ENCODE peak calls at places on chromosomes 12 and 14, in four cellular contexts. R is choroid plexus epithelial cell; K is CD8-positive, alpha-beta T cell; M is esophagus muscularis mucosa. Q is an unnamed sample.

GRCh38 chr14:104392396-104393198 is 187.0 kb upstream of the C14orf180 start:
- DNase-seq in R (no peak), K (no peak), M (no peak), Q (peak)

GRCh38 chr12:104694161-104694560 is 237.4 kb downstream of the CHST11 start:
- DNase-seq in R (peak), K (no peak), M (no peak), Q (no peak)

GRCh38 chr12:42130670-42131402 is 13.8 kb downstream of the GXYLT1 start:
- DNase-seq in R (peak), K (no peak), M (no peak), Q (peak)

GRCh38 chr12:116263844-116264243 is 13.6 kb downstream of the MED13L start:
- DNase-seq in R (peak), K (no peak), M (no peak), Q (no peak)

GRCh38 chr12:123478762-123479161 is 20.8 kb downstream of the SNRNP35 start:
- DNase-seq in R (peak), K (no peak), M (no peak), Q (peak)

GRCh38 chr12:72747460-72747859 is 475.3 kb downstream of the TRHDE start:
- DNase-seq in R (no peak), K (no peak), M (no peak), Q (peak)

GRCh38 chr12:110780448-110780847 is 37.8 kb upstream of the PPP1CC start:
- DNase-seq in R (no peak), K (peak), M (no peak), Q (no peak)

GRCh38 chr14:100898935-100899840 is 4.3 kb downstream of the RTL1 start:
- DNase-seq in R (peak), K (no peak), M (peak), Q (peak)

GRCh38 chr14:96538097-96538496 is 35.9 kb downstream of the PAPOLA start:
- DNase-seq in R (no peak), K (no peak), M (no peak), Q (no peak)

GRCh38 chr14:22513066-22513812 is 75.8 kb downstream of the DAD1 start:
- DNase-seq in R (no peak), K (no peak), M (no peak), Q (no peak)
- H3K4me3 ChIP-seq in R (no peak), K (peak), M (no peak), Q (no peak)

GRCh38 chr12:40198601-40199000 is 26.2 kb upstream of the LRRK2 start:
- DNase-seq in R (no peak), K (no peak), M (no peak), Q (no peak)

GRCh38 chr12:40204337-40204736 is 20.5 kb upstream of the LRRK2 start:
- DNase-seq in R (no peak), K (no peak), M (no peak), Q (no peak)

GRCh38 chr12:40207551-40207950 is 17.2 kb upstream of the LRRK2 start:
- DNase-seq in R (no peak), K (no peak), M (no peak), Q (no peak)

GRCh38 chr12:40202095-40203059 is 22.4 kb upstream of the LRRK2 start:
- DNase-seq in R (no peak), K (no peak), M (no peak), Q (no peak)

DNA sequence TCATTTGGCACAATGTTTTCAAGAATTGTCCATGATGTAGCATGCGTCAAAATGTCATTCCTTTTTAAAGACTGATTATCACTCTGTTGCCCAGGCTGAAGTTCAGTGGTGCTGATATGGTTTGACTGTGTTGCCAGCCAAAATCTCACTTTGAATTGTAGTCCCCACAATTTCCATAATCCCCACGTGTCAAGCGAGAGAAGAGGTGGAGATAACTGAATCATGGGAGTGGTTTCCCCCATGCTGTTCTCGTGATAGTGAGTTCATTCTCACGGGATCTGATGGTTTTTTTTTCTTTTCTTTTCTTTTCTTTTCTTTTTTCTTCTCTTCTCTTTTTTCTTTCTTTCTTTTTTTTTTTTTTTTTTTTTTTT is 21.8 kb upstream of the LRRK2 start:
- DNase-seq in R (no peak), K (no peak), M (no peak), Q (no peak)
- H3K4me3 ChIP-seq in R (no peak), K (no peak), M (no peak), Q (no peak)

DNA sequence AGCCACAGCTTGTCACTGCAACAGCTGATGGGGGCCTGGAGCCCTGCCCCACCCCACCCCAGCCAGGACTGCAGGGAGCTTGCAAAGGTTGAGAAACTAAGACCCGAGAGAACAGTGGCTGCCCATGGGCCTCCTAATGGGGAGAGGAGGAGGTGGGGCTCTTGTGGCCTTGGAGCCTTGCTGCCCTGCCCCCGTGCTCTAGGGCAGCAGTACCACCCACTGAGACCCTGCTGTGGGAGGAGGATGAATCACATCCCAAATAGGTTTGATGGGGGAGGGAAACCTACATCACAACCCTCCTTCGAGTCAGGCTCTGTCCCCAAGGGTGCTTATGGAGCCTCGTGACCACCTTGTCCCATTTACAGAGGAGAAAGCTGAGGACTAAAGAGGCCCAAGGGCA is 15.9 kb downstream of the HHIPL1 start:
- DNase-seq in R (no peak), K (no peak), M (no peak), Q (peak)
- H3K4me3 ChIP-seq in R (no peak), K (no peak), M (no peak), Q (no peak)

DNA sequence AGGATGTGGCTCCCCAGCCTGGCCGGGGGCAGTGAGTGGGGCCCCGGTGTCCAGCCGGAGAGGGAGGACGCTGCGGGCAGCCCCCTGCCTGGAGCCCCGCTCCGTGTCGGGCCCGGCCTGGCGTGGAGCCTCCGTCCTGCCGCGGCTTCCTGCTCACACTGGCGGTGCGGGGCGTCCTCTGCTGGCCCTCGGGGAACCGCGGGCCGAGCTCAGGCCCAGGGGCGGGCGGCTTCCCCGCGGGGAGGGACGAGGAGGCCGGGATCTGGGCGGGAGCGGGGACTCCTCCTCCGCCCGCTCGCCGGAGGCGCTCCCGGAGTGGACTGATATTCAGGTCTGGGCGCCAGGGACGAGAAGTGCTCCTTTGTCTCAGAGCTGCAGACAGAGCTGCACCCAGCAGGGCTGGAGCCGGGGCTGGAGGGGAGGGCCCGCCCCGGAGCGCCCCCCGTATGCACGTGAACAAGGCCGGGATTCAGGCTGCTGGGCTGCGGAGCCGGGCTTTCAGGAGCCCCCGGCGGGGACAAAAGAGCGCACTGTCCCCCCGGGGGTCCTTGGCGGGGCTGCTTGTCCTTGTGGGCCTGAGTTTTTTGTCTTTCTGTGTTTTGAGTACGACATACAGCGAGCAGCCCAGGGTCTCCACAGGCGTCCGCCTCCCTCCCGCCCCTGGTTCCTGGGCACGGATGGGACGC is 2.3 kb downstream of the MMP17 start:
- DNase-seq in R (peak), K (no peak), M (peak), Q (peak)
- H3K4me3 ChIP-seq in R (peak), K (peak), M (peak), Q (peak)

Q was measured in osteoblast.